ENCODE peak calls at places on chromosome 10, in four cellular contexts. X, B, W and M are unnamed samples.

GRCh38 chr10:123571978-123572377 is 94.2 kb upstream of the GPR26 start:
- DNase-seq in X (no peak), B (no peak), W (no peak), M (no peak)

GRCh38 chr10:24114561-24114960 is 94.4 kb upstream of the KIAA1217 start:
- DNase-seq in X (no peak), B (no peak), W (peak), M (no peak)

GRCh38 chr10:23141995-23142394 is 46.6 kb downstream of the MSRB2 start:
- DNase-seq in X (no peak), B (no peak), W (no peak), M (no peak)

GRCh38 chr10:100653238-100653956 is 92.0 kb upstream of the PAX2 start:
- DNase-seq in X (no peak), B (no peak), W (no peak), M (no peak)

GRCh38 chr10:99620713-99621453 is 644 bp upstream of the SLC25A28 start:
- DNase-seq in X (peak), B (peak), W (peak), M (peak)

GRCh38 chr10:110919971-110920881 is 822 bp downstream of the SHOC2 start:
- DNase-seq in X (peak), B (no peak), W (peak), M (peak)

GRCh38 chr10:58502956-58503355 is 9.7 kb upstream of the BICC1 start:
- DNase-seq in X (no peak), B (no peak), W (no peak), M (no peak)

GRCh38 chr10:31977440-31978157 is 49.0 kb upstream of the ARHGAP12 start:
- DNase-seq in X (no peak), B (no peak), W (no peak), M (no peak)

GRCh38 chr10:63425512-63425911 is 40.3 kb downstream of the JMJD1C start:
- DNase-seq in X (no peak), B (no peak), W (no peak), M (no peak)

GRCh38 chr10:70564901-70565351 is 37.6 kb downstream of the PRF1 start:
- DNase-seq in X (no peak), B (no peak), W (no peak), M (no peak)
- TF ChIP-seq TCF12 in X (no peak), B (no peak), W (no peak), M (no peak)

GRCh38 chr10:101687088-101687487 is 7.9 kb downstream of the FBXW4 start:
- DNase-seq in X (no peak), B (no peak), W (no peak), M (no peak)

GRCh38 chr10:101683226-101683625 is 11.7 kb downstream of the FBXW4 start:
- DNase-seq in X (no peak), B (no peak), W (no peak), M (no peak)

GRCh38 chr10:101686133-101686925 is 8.6 kb downstream of the FBXW4 start:
- DNase-seq in X (no peak), B (no peak), W (no peak), M (no peak)

GRCh38 chr10:101684782-101685181 is 10.2 kb downstream of the FBXW4 start:
- DNase-seq in X (no peak), B (no peak), W (no peak), M (no peak)

GRCh38 chr10:101682172-101682825 is 12.7 kb downstream of the FBXW4 start:
- DNase-seq in X (no peak), B (no peak), W (no peak), M (no peak)
- TF ChIP-seq TCF12 in X (no peak), B (no peak), W (no peak), M (no peak)

GRCh38 chr10:118839348-118839747 is 84.6 kb upstream of the CACUL1 start:
- DNase-seq in X (no peak), B (no peak), W (no peak), M (no peak)

GRCh38 chr10:118840776-118841468 is 86.2 kb upstream of the CACUL1 start:
- DNase-seq in X (no peak), B (no peak), W (no peak), M (no peak)

GRCh38 chr10:118835682-118836326 is 81.0 kb upstream of the CACUL1 start:
- DNase-seq in X (no peak), B (no peak), W (peak), M (no peak)

GRCh38 chr10:118840071-118840775 is 85.5 kb upstream of the CACUL1 start:
- DNase-seq in X (no peak), B (no peak), W (no peak), M (no peak)

DNA sequence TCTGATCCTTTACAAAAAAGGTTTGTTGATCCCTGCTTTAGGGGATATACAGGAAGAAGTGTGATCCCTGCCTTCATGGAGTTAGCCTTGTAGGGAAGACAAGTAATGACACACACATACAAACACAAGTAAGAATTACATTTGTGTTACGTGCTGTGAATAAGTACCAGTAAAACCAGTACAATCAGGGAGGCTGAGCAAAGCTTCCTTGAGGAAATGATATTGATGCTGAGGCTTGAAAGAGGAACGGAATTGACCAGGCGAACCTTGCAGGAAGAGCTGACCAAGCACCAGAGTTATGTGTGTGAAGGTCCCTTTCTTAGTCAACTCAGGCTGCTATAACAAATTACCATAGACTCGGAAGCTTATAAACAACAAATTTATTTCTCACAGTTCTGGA is 83.6 kb upstream of the CACUL1 start:
- DNase-seq in X (no peak), B (no peak), W (no peak), M (no peak)
- TF ChIP-seq TCF12 in X (no peak), B (no peak), W (no peak), M (no peak)

DNA sequence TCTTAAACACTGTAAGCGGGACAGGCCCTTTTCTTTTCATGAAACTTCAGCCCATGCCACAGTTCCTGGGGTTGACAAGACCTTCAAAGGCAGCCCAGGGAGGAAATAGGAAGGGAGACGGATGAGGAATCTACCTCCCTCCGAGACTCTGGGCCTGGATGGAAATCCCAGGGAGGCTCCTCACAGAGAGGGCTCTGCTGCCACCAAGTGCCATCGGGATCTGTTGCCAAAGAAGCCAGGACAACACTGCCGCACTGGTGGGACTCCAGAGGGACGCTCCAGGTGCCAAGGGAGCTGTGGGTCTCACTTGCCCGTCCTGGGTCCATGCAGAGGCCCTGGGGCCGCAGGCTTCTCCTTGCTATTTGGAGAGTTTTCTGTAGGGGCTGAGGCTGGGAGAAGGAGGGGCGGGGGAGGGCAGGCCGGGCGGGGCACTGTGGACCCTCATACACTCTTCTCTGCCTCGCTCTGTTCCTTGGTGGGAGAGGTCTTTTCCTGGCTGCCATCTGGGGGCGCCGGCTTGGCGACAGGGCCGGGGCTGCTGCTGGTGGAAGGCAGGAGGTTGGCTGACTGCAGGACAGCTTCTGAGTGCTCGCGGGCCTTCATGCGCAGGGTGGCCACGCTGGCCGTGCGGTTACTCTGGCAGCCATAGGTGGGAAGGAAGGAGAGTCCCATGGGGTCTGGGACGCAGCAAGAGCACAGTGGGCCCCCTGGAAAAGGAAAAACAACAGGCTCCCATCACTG is 30.0 kb downstream of the DRGX start:
- DNase-seq in X (peak), B (no peak), W (no peak), M (no peak)
- TF ChIP-seq TCF12 in X (no peak), B (no peak), W (no peak), M (no peak)